ENCODE peak calls at places on chromosome 10, in eight cellular contexts. J is dorsolateral prefrontal cortex, L is heart left ventricle, Y is cardiac muscle cell, Z is DND-41, Q is A549, C is hepatocyte, B is glutamatergic neuron. K is an unnamed sample.

GRCh38 chr10:67697646-67698245 is 1.8 kb upstream of the CTNNA3 start:
- DNase-seq in J (no peak), L (no peak), Y (peak; percentile 73), Z (peak; percentile 14), Q (peak; percentile 63), C (peak; percentile 57), B (no peak), K (no peak)

GRCh38 chr10:71920540-71921318 is 43.5 kb upstream of the CHST3 start:
- DNase-seq in J (no peak), L (no peak), Y (peak; percentile 45), Z (no peak), Q (peak; percentile 59), C (no peak), B (no peak), K (no peak)

GRCh38 chr10:96468845-96469244 is 44.9 kb downstream of the TLL2 start:
- DNase-seq in J (no peak), L (no peak), Y (no peak), Z (peak; percentile 18), Q (no peak), C (no peak), B (no peak), K (no peak)

GRCh38 chr10:118977864-118978263 is 51.6 kb upstream of the NANOS1 start:
- DNase-seq in J (no peak), L (no peak), Y (no peak), Z (no peak), Q (no peak), C (no peak), B (no peak), K (no peak)

GRCh38 chr10:13399236-13399635 is 51.1 kb upstream of the SEPHS1 start:
- DNase-seq in J (no peak), L (no peak), Y (no peak), Z (peak; percentile 11), Q (peak; percentile 7), C (no peak), B (no peak), K (no peak)

GRCh38 chr10:52215745-52216361 is 98.2 kb upstream of the DKK1 start:
- DNase-seq in J (no peak), L (no peak), Y (peak; percentile 81), Z (peak; percentile 59), Q (peak; percentile 73), C (peak; percentile 77), B (no peak), K (peak; percentile 20)

GRCh38 chr10:22681783-22682183 is 32.6 kb downstream of the PIP4K2A start:
- DNase-seq in J (no peak), L (no peak), Y (peak; percentile 85), Z (peak; percentile 46), Q (peak; percentile 69), C (peak; percentile 48), B (no peak), K (no peak)

GRCh38 chr10:121411006-121411405 is 187.2 kb downstream of the FGFR2 start:
- DNase-seq in J (no peak), L (no peak), Y (no peak), Z (no peak), Q (no peak), C (no peak), B (no peak), K (no peak)

GRCh38 chr10:117365612-117366011 is 9.6 kb downstream of the PDZD8 start:
- DNase-seq in J (no peak), L (no peak), Y (no peak), Z (no peak), Q (peak; percentile 75), C (peak; percentile 22), B (no peak), K (no peak)

GRCh38 chr10:73076361-73077183 is 20.1 kb downstream of the P4HA1 start:
- DNase-seq in J (no peak), L (no peak), Y (peak; percentile 93), Z (no peak), Q (no peak), C (peak; percentile 37), B (no peak), K (no peak)

GRCh38 chr10:76899490-76899889 is 738.1 kb downstream of the KCNMA1 start:
- DNase-seq in J (no peak), L (no peak), Y (no peak), Z (no peak), Q (no peak), C (no peak), B (no peak), K (no peak)

GRCh38 chr10:2936816-2937215 is 130.5 kb upstream of the PFKP start:
- DNase-seq in J (no peak), L (no peak), Y (peak; percentile 5), Z (no peak), Q (no peak), C (no peak), B (no peak), K (no peak)

GRCh38 chr10:90204956-90205695 is 503.7 kb downstream of the KIF20B start:
- DNase-seq in J (no peak), L (no peak), Y (peak; percentile 61), Z (no peak), Q (no peak), C (no peak), B (no peak), K (no peak)

GRCh38 chr10:92411406-92411805 is 120.4 kb downstream of the MARCHF5 start:
- DNase-seq in J (no peak), L (no peak), Y (no peak), Z (no peak), Q (no peak), C (no peak), B (no peak), K (no peak)

GRCh38 chr10:76922666-76923065 is 714.9 kb downstream of the KCNMA1 start:
- DNase-seq in J (no peak), L (no peak), Y (no peak), Z (no peak), Q (no peak), C (peak; percentile 11), B (no peak), K (no peak)

GRCh38 chr10:7043051-7043653 is 367.7 kb downstream of the SFMBT2 start:
- DNase-seq in J (no peak), L (no peak), Y (no peak), Z (no peak), Q (no peak), C (no peak), B (no peak), K (no peak)

GRCh38 chr10:62341419-62341818 is 32.8 kb upstream of the ZNF365 start:
- DNase-seq in J (no peak), L (no peak), Y (no peak), Z (no peak), Q (no peak), C (no peak), B (no peak), K (no peak)
- TF ChIP-seq CTCF in J (no peak), L (no peak), Y (no peak), Z (no peak), Q (no peak), C (no peak), B (no peak), K (no peak)

GRCh38 chr10:116002735-116003134 is 270.3 kb downstream of the GFRA1 start:
- DNase-seq in J (no peak), L (no peak), Y (no peak), Z (no peak), Q (no peak), C (no peak), B (no peak), K (no peak)
- TF ChIP-seq CTCF in J (no peak), L (no peak), Y (no peak), Z (no peak), Q (no peak), C (no peak), B (no peak), K (no peak)

DNA sequence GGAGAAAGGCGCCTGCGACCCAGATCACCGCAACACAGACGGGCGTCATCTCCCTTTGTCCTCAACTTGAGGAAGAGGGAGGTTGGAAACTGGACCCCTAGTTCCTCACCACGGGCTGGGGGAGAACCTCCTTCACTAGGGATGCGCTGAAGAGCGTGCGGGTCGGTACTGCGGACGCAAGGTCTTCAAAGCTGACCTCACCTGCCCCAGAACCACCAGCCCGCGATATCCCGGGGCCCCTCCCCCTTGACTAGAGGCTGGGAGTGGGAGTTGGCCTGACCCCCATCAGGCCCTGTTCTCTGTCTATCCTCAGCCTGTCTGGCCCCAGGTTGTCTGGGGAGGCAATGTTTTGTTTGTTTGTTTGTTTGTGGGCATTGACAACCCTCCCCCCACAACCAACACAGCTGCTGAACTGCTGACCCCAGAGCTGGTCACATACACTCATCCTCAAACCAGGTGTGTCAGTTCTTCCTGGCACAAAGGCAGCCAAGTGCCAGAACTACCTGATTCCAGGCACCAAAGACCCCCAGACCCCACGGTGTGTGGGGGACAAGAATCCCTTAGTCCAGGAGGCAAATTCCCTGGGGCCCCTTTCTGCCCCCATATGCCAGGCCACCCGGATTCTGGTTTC is 2.9 kb downstream of the NPM3 start:
- DNase-seq in J (no peak), L (no peak), Y (no peak), Z (no peak), Q (no peak), C (no peak), B (no peak), K (no peak)
- TF ChIP-seq CTCF in J (peak; percentile 9), L (no peak), Y (no peak), Z (no peak), Q (peak; percentile 12), C (no peak), B (peak; percentile 15), K (no peak)

DNA sequence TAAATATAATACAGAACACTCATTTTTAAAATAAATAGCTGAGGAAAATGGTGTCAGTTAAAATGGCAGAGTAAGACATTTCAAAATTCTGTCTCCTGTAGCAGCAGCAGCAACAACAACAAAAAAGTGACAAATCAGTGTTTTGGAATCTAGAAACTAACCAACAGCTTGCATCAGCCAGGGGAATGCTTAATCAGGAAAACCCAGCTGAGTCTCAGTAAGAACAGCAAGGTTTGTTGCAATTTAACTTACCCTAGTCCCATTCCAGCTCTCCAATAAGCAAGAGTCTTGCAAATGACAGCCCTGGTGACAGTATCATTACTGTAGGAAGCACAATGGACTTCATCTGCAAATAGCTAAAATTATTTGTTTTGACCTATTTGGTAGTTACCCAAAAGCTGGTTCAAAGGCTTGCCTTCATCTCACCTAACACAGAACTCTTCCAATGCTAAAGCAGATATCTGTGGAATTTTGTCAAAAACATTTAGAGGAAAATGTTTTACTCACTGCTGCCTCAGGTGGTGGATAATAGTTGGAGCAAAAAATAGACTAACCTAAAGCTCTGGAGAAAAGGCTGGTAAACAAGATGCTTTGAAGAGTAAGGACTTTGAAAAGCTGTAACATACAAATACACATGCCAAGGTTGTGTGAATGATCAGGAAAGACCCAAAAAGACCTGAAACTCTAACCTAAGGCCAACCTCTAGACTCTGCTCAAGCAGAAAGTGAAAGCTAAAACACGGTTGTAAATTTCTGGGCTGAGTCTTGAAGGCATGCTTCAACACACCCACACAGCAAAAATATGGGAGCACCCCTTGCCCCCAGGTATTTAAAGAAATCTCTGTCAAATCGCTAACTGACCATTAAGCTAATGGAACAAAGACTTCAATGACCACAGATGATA is 9.9 kb upstream of the ARHGAP22 start:
- DNase-seq in J (no peak), L (no peak), Y (peak; percentile 58), Z (no peak), Q (no peak), C (no peak), B (no peak), K (no peak)
- TF ChIP-seq CTCF in J (peak; percentile 17), L (no peak), Y (peak; percentile 50), Z (peak; percentile 43), Q (peak; percentile 16), C (no peak), B (peak; percentile 25), K (peak; percentile 44)

GRCh38 chr10:69636626-69637550 is 6.8 kb downstream of the FAM241B start:
- DNase-seq in J (peak; percentile 38), L (no peak), Y (peak; percentile 9), Z (no peak), Q (peak; percentile 48), C (no peak), B (no peak), K (no peak)
- TF ChIP-seq CTCF in J (peak; percentile 29), L (no peak), Y (peak; percentile 22), Z (peak; percentile 40), Q (peak; percentile 45), C (peak; percentile 32), B (no peak), K (peak; percentile 54)

K was measured in GM06990.